ENCODE peak calls at places on chromosome 7, in seven cellular contexts. I, B, O, G, D, A and H are unnamed samples.

GRCh38 chr7:131425992-131426391 is 98.3 kb downstream of the MKLN1 start:
- DNase-seq in I (no peak), B (no peak), O (no peak), G (no peak), D (no peak), A (no peak), H (no peak)

GRCh38 chr7:65832281-65832680 is 40.6 kb upstream of the VKORC1L1 start:
- DNase-seq in I (no peak), B (peak), O (no peak), G (no peak), D (peak), A (no peak), H (no peak)

GRCh38 chr7:137454169-137455166 is 110.9 kb upstream of the PTN start:
- DNase-seq in I (no peak), B (no peak), O (peak), G (no peak), D (peak), A (no peak), H (no peak)

GRCh38 chr7:44131173-44132009 is 8.0 kb upstream of the POLD2 start:
- DNase-seq in I (no peak), B (peak), O (no peak), G (no peak), D (no peak), A (no peak), H (no peak)

GRCh38 chr7:42227523-42227922 is 9.5 kb downstream of the GLI3 start:
- DNase-seq in I (no peak), B (no peak), O (no peak), G (no peak), D (no peak), A (no peak), H (no peak)

GRCh38 chr7:80542398-80542797 is 30.5 kb upstream of the GNAT3 start:
- DNase-seq in I (no peak), B (no peak), O (no peak), G (no peak), D (peak), A (no peak), H (no peak)

GRCh38 chr7:35465791-35466336 is 212.0 kb upstream of the TBX20 start:
- DNase-seq in I (peak), B (no peak), O (no peak), G (no peak), D (no peak), A (peak), H (no peak)

GRCh38 chr7:5283421-5284303 is 919 bp downstream of the SLC29A4 start:
- DNase-seq in I (no peak), B (no peak), O (no peak), G (no peak), D (peak), A (no peak), H (no peak)

GRCh38 chr7:14786314-14786895 is 116.1 kb downstream of the DGKB start:
- DNase-seq in I (no peak), B (no peak), O (no peak), G (no peak), D (no peak), A (no peak), H (no peak)

GRCh38 chr7:37419496-37419895 is 29.2 kb downstream of the ELMO1 start:
- DNase-seq in I (no peak), B (no peak), O (no peak), G (no peak), D (no peak), A (no peak), H (no peak)

GRCh38 chr7:13021971-13022370 is 334.5 kb downstream of the ARL4A start:
- DNase-seq in I (no peak), B (no peak), O (no peak), G (no peak), D (no peak), A (no peak), H (no peak)

GRCh38 chr7:75662579-75663301 is 76.0 kb downstream of the HIP1 start:
- DNase-seq in I (no peak), B (no peak), O (no peak), G (no peak), D (no peak), A (no peak), H (no peak)

GRCh38 chr7:6175642-6176041 is 96.8 kb downstream of the CYTH3 start:
- DNase-seq in I (no peak), B (no peak), O (no peak), G (no peak), D (peak), A (no peak), H (no peak)

GRCh38 chr7:139737221-139738100 is 40.3 kb downstream of the HIPK2 start:
- DNase-seq in I (no peak), B (no peak), O (no peak), G (no peak), D (peak), A (no peak), H (no peak)

GRCh38 chr7:81577642-81578349 is 192.1 kb downstream of the HGF start:
- DNase-seq in I (no peak), B (no peak), O (no peak), G (no peak), D (no peak), A (no peak), H (no peak)

GRCh38 chr7:125670926-125671572 is 741.4 kb upstream of the POT1 start:
- DNase-seq in I (no peak), B (no peak), O (peak), G (no peak), D (no peak), A (no peak), H (no peak)

GRCh38 chr7:38310601-38311057 is 37.2 kb upstream of the TARP start:
- DNase-seq in I (peak), B (no peak), O (no peak), G (no peak), D (peak), A (no peak), H (no peak)

GRCh38 chr7:99000196-99000903 is 122.0 kb downstream of the TRRAP start:
- DNase-seq in I (no peak), B (no peak), O (no peak), G (no peak), D (peak), A (peak), H (peak)

GRCh38 chr7:25073451-25073850 is 51.6 kb downstream of the CYCS start:
- DNase-seq in I (no peak), B (no peak), O (no peak), G (no peak), D (peak), A (no peak), H (no peak)

GRCh38 chr7:41385996-41386395 is 316.9 kb downstream of the INHBA start:
- DNase-seq in I (no peak), B (peak), O (no peak), G (no peak), D (peak), A (no peak), H (no peak)